ENCODE peak calls at places on chromosomes 12 and 14, in ten cellular contexts. Y is OCI-LY7, N is heart left ventricle, P is cardiac muscle cell, V is ovary, Z is hepatocyte, U is PC-3, E is uterus, T is Peyer's patch, M is psoas muscle. F is an unnamed sample. For H3K4me1 and H3K36me3, the result is how much of the 10 kb centered on the place peaks cover.

GRCh38 chr14:69093551-69094421 is 59.1 kb downstream of the DCAF5 start:
- DNase-seq in Y (no peak), N (no peak), P (peak), V (no peak), Z (peak), U (peak), E (no peak), T (no peak), M (no peak), F (no peak)

GRCh38 chr12:117105902-117106301 is 6.7 kb upstream of the TESC start:
- DNase-seq in Y (peak), N (no peak), P (no peak), V (no peak), Z (no peak), U (peak), E (no peak), T (peak), M (no peak), F (no peak)

GRCh38 chr12:108635201-108635996 is 1.7 kb upstream of the SELPLG start:
- DNase-seq in Y (peak), N (no peak), P (no peak), V (no peak), Z (no peak), U (no peak), E (no peak), T (peak), M (no peak), F (no peak)

GRCh38 chr14:69712637-69713088 is 54.3 kb upstream of the SRSF5 start:
- DNase-seq in Y (no peak), N (peak), P (no peak), V (peak), Z (no peak), U (no peak), E (peak), T (peak), M (peak), F (no peak)

GRCh38 chr12:109820921-109821381 is 12.2 kb downstream of the TRPV4 start:
- DNase-seq in Y (no peak), N (no peak), P (no peak), V (no peak), Z (no peak), U (no peak), E (no peak), T (no peak), M (no peak), F (no peak)

GRCh38 chr14:56422703-56423213 is 156.8 kb upstream of the TMEM260 start:
- DNase-seq in Y (peak), N (peak), P (peak), V (peak), Z (peak), U (peak), E (peak), T (peak), M (peak), F (peak)

GRCh38 chr12:30643366-30643765 is 52.3 kb downstream of the IPO8 start:
- DNase-seq in Y (no peak), N (no peak), P (no peak), V (no peak), Z (no peak), U (peak), E (no peak), T (no peak), M (no peak), F (no peak)

GRCh38 chr14:67583711-67584644 is 16.1 kb downstream of the PIGH start:
- DNase-seq in Y (peak), N (peak), P (peak), V (peak), Z (peak), U (peak), E (peak), T (peak), M (no peak), F (no peak)

GRCh38 chr14:99156026-99156425 is 116.0 kb downstream of the BCL11B start:
- DNase-seq in Y (no peak), N (no peak), P (no peak), V (no peak), Z (no peak), U (no peak), E (no peak), T (peak), M (no peak), F (peak)

GRCh38 chr12:89140580-89141236 is 211.6 kb downstream of the DUSP6 start:
- DNase-seq in Y (no peak), N (peak), P (peak), V (no peak), Z (no peak), U (peak), E (no peak), T (no peak), M (peak), F (no peak)

GRCh38 chr14:74733241-74733640 is 20.3 kb downstream of the FCF1 start:
- DNase-seq in Y (no peak), N (no peak), P (no peak), V (no peak), Z (no peak), U (no peak), E (no peak), T (no peak), M (no peak), F (no peak)

GRCh38 chr12:31868980-31869379 is 90.2 kb upstream of the RESF1 start:
- DNase-seq in Y (no peak), N (peak), P (peak), V (peak), Z (peak), U (no peak), E (peak), T (no peak), M (no peak), F (no peak)

GRCh38 chr12:55797068-55797467 is 20.5 kb downstream of the SARNP start:
- DNase-seq in Y (peak), N (peak), P (peak), V (no peak), Z (peak), U (peak), E (peak), T (no peak), M (no peak), F (no peak)

GRCh38 chr14:91714805-91715204 is 17.1 kb downstream of the CATSPERB start:
- DNase-seq in Y (no peak), N (no peak), P (no peak), V (no peak), Z (no peak), U (no peak), E (no peak), T (peak), M (no peak), F (no peak)

GRCh38 chr14:54838931-54839512 is 63.6 kb downstream of the GCH1 start:
- DNase-seq in Y (no peak), N (no peak), P (no peak), V (no peak), Z (no peak), U (no peak), E (no peak), T (no peak), M (no peak), F (peak)

DNA sequence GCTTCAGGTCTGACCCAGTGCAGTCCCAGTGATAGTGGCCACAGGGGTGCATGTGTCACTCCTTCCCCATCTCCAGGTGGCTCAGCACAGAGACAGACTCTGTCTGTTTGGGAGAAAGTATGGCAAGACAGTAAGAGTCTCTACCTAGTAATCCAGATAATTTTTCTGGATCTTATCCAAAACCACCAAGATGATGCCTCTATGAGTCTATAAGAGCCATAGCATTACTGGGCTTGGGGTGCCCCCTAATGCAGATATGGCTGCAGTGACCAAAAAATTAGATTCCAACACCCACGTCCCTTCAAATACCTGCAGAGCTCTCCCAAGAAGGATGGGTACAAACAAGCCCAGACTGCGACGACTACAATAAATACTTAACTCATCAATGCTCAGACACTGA is 123.8 kb downstream of the GRIP1 start:
- DNase-seq in Y (no peak), N (no peak), P (no peak), V (no peak), Z (no peak), U (peak), E (no peak), T (no peak), M (no peak), F (no peak)
- H3K27ac ChIP-seq in Y (no peak), N (no peak), P (no peak), V (no peak), Z (no peak), U (no peak), E (no peak), T (no peak), M (no peak), F (no peak)

GRCh38 chr12:79531547-79531946 is 159.2 kb downstream of the PAWR start:
- DNase-seq in Y (no peak), N (no peak), P (peak), V (no peak), Z (peak), U (peak), E (no peak), T (no peak), M (no peak), F (no peak)
- H3K4me1 ChIP-seq in Y (under half), N (under half), P (under half), V (under half), Z (under half), U (half or more), E (under half), T (under half), M (under half), F (under half)

GRCh38 chr12:120101617-120102016 is 14.9 kb downstream of the RAB35 start:
- DNase-seq in Y (no peak), N (no peak), P (no peak), V (no peak), Z (no peak), U (no peak), E (no peak), T (no peak), M (peak), F (no peak)
- H3K36me3 ChIP-seq in Y (half or more), N (half or more), P (under half), V (under half), Z (under half), U (under half), E (under half), T (under half), M (under half), F (half or more)

DNA sequence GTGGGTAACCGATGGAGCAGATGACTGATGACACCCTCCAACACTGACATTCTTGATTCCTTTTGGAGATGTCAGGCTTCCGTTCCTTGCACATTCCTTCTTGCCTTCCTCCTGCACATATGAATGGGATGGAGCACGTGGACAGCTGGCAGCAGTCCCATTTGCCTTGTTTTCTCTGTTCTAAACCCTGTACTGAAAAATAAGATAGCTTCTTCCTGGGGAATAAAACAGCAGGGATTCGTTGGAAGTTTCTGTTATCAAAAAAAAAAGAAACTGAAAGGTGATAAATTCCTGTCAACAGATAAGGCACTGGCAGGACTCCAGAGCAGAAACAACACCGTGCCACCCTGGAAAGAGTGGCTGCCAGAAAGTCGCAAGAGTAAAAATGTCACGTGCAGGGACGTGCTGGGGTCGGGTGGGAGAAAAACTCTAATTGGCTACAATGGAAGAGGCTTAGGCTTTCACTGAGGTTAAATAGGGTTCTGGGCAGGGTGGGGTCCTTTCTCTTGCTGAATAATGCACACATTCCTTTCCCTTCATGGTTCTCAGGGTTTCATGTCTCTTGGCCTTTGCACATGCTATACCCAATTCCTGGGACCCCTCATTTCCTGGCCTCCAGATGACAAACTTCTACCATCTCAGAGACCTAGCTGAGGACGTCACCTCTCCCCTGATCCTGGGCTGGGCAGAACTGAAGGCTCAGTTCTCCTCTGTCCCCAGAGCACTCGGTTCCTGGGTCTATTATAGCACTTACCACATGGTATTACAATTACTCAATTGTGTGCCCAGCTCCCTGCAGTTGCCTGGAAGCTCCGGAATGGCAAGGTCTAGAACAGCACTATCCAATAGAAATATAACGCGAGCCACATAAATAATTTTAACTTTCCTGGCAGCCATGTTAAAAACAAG is 7.0 kb upstream of the NUAK1 start:
- DNase-seq in Y (no peak), N (no peak), P (peak), V (peak), Z (no peak), U (no peak), E (no peak), T (peak), M (no peak), F (no peak)
- H3K27ac ChIP-seq in Y (no peak), N (peak), P (peak), V (no peak), Z (no peak), U (no peak), E (peak), T (no peak), M (peak), F (peak)

GRCh38 chr12:121533391-121534090 is 47.3 kb downstream of the KDM2B start:
- DNase-seq in Y (no peak), N (no peak), P (no peak), V (peak), Z (no peak), U (no peak), E (no peak), T (no peak), M (no peak), F (no peak)
- H3K4me1 ChIP-seq in Y (half or more), N (half or more), P (under half), V (under half), Z (under half), U (under half), E (under half), T (under half), M (under half), F (under half)